ENCODE peak calls at places on chromosomes 4 and X, in five cellular contexts. U, S, L, P and J are unnamed samples.

GRCh38 chr4:124454772-124455270 is 257.7 kb downstream of the ANKRD50 start:
- DNase-seq in U (no peak), S (no peak), L (no peak), P (no peak), J (no peak)

GRCh38 chr4:111228396-111228795 is 605.5 kb upstream of the PITX2 start:
- DNase-seq in U (no peak), S (no peak), L (no peak), P (no peak), J (no peak)

GRCh38 chr4:76923619-76924357 is 25.8 kb upstream of the SEPTIN11 start:
- DNase-seq in U (no peak), S (no peak), L (no peak), P (no peak), J (no peak)

GRCh38 chrX:143058096-143058495 is 32.4 kb downstream of the SPANXN4 start:
- DNase-seq in U (no peak), S (no peak), L (no peak), P (no peak), J (no peak)

GRCh38 chrX:105822138-105823091 is at the start of gene NRK:
- DNase-seq in U (peak; percentile 8), S (no peak), L (no peak), P (no peak), J (no peak)

GRCh38 chrX:139832728-139833309 is 100.0 kb downstream of the ATP11C start:
- DNase-seq in U (no peak), S (no peak), L (no peak), P (no peak), J (no peak)

GRCh38 chr4:7781361-7781760 is 158.3 kb downstream of the AFAP1 start:
- DNase-seq in U (peak; percentile 20), S (no peak), L (peak; percentile 64), P (no peak), J (no peak)

GRCh38 chr4:4415107-4415805 is 28.4 kb downstream of the NSG1 start:
- DNase-seq in U (no peak), S (no peak), L (no peak), P (no peak), J (no peak)

GRCh38 chr4:140186651-140187315 is 32.8 kb upstream of the MAML3 start:
- DNase-seq in U (peak; percentile 33), S (no peak), L (peak; percentile 69), P (peak; percentile 4), J (no peak)

GRCh38 chr4:384311-385010 is 46.8 kb downstream of the ZNF141 start:
- DNase-seq in U (no peak), S (no peak), L (no peak), P (no peak), J (no peak)

GRCh38 chr4:138113819-138114415 is 128.2 kb downstream of the SLC7A11 start:
- DNase-seq in U (peak; percentile 50), S (no peak), L (peak; percentile 70), P (no peak), J (no peak)

GRCh38 chrX:108322243-108322642 is 116.0 kb downstream of the COL4A6 start:
- DNase-seq in U (no peak), S (no peak), L (no peak), P (no peak), J (no peak)

GRCh38 chr4:81235982-81236749 is 21.1 kb upstream of the PRKG2 start:
- DNase-seq in U (no peak), S (no peak), L (no peak), P (no peak), J (no peak)

GRCh38 chr4:48296330-48296729 is 26.7 kb upstream of the TEC start:
- DNase-seq in U (no peak), S (no peak), L (peak; percentile 15), P (no peak), J (no peak)

GRCh38 chr4:7045553-7045952 is 2.4 kb downstream of the TADA2B start:
- DNase-seq in U (no peak), S (no peak), L (no peak), P (no peak), J (no peak)

GRCh38 chr4:4216668-4217067 is 10.1 kb downstream of the OTOP1 start:
- DNase-seq in U (peak; percentile 34), S (no peak), L (peak; percentile 23), P (no peak), J (no peak)

GRCh38 chr4:6992728-6993655 is 50.2 kb upstream of the TADA2B start:
- DNase-seq in U (no peak), S (no peak), L (no peak), P (no peak), J (no peak)